ENCODE peak calls at places on chromosomes 3 and 15, in six cellular contexts. M is GM12864, F is AG04450, E is cardiac muscle cell, A is suprapubic skin, R is foreskin fibroblast. K is an unnamed sample.

GRCh38 chr3:113695818-113696645 is at the start of gene USF3:
- DNase-seq in A (peak; percentile 90), R (peak; percentile 84), M (peak; percentile 39), E (peak; percentile 64), F (no peak), K (peak; percentile 18)

GRCh38 chr3:102259636-102260035 is 175.2 kb upstream of the ZPLD1 start:
- DNase-seq in A (no peak), M (no peak), R (no peak), E (no peak), F (no peak), K (no peak)

GRCh38 chr3:39812537-39812936 is 3.1 kb downstream of the MYRIP start:
- DNase-seq in E (peak; percentile 29), A (no peak), R (peak; percentile 29), F (no peak), M (no peak), K (no peak)

GRCh38 chr3:65618599-65618998 is 420.1 kb downstream of the MAGI1 start:
- DNase-seq in E (no peak), A (no peak), R (no peak), M (no peak), F (no peak), K (no peak)

GRCh38 chr3:31253782-31254181 is 278.9 kb upstream of the STT3B start:
- DNase-seq in F (no peak), E (peak; percentile 41), R (no peak), A (no peak), M (no peak), K (no peak)

GRCh38 chr3:21942328-21942727 is 191.3 kb upstream of the ZNF385D start:
- DNase-seq in M (no peak), R (peak; percentile 89), F (peak; percentile 26), E (peak; percentile 49), A (no peak), K (no peak)

GRCh38 chr15:27414168-27414870 is 443.3 kb downstream of the GABRG3 start:
- DNase-seq in E (no peak), A (no peak), M (no peak), F (no peak), R (no peak), K (no peak)

GRCh38 chr15:70140543-70141375 is 43.0 kb upstream of the TLE3 start:
- DNase-seq in R (no peak), M (peak; percentile 31), F (no peak), E (peak; percentile 64), A (no peak), K (no peak)

GRCh38 chr3:88984266-88984665 is 123.2 kb upstream of the EPHA3 start:
- DNase-seq in M (no peak), A (no peak), E (peak; percentile 7), F (no peak), R (peak; percentile 26), K (no peak)

GRCh38 chr3:13093687-13094086 is 20.5 kb upstream of the IQSEC1 start:
- DNase-seq in E (no peak), M (no peak), R (no peak), A (no peak), F (no peak), K (no peak)

GRCh38 chr15:67914537-67915373 is 74.9 kb upstream of the RNU6-1 start:
- DNase-seq in M (no peak), F (no peak), E (peak; percentile 80), A (no peak), R (peak; percentile 14), K (no peak)

GRCh38 chr3:17194116-17194515 is 309.4 kb downstream of the PLCL2 start:
- DNase-seq in A (no peak), E (no peak), M (no peak), F (no peak), R (no peak), K (no peak)

GRCh38 chr3:89947357-89947954 is 840.0 kb downstream of the EPHA3 start:
- DNase-seq in E (no peak), A (no peak), R (no peak), F (no peak), M (no peak), K (no peak)

GRCh38 chr15:39404767-39405173 is 176.1 kb upstream of the THBS1 start:
- DNase-seq in R (peak; percentile 98), F (peak; percentile 85), E (peak; percentile 94), A (no peak), M (no peak), K (peak; percentile 97)

GRCh38 chr3:56467801-56468183 is 475 bp downstream of the ERC2 start:
- DNase-seq in M (no peak), A (no peak), E (no peak), F (no peak), R (peak; percentile 17), K (no peak)

GRCh38 chr3:14605070-14605469 is 46.5 kb upstream of the CCDC174 start:
- DNase-seq in R (no peak), E (no peak), M (no peak), F (no peak), A (no peak), K (no peak)

GRCh38 chr15:47754312-47754711 is 37.0 kb downstream of the SEMA6D start:
- DNase-seq in E (no peak), R (no peak), A (no peak), F (no peak), M (no peak), K (no peak)

GRCh38 chr15:77066961-77067690 is 3.8 kb downstream of the TSPAN3 start:
- DNase-seq in E (no peak), M (no peak), R (no peak), A (no peak), F (no peak), K (no peak)

GRCh38 chr15:41001524-41001923 is 48.3 kb downstream of the CHAC1 start:
- DNase-seq in F (no peak), M (no peak), A (no peak), E (no peak), R (no peak), K (no peak)

GRCh38 chr3:152202976-152203626 is 65.6 kb upstream of the MBNL1 start:
- DNase-seq in E (peak; percentile 27), R (no peak), A (no peak), M (no peak), F (no peak), K (no peak)

GRCh38 chr3:37624276-37624675 is 237.4 kb upstream of the CTDSPL start:
- DNase-seq in F (no peak), M (no peak), E (no peak), A (no peak), R (no peak), K (no peak)

GRCh38 chr3:185656321-185656840 is 70.3 kb downstream of the SENP2 start:
- DNase-seq in M (no peak), A (no peak), F (peak; percentile 97), R (peak; percentile 98), E (peak; percentile 99), K (peak; percentile 94)

GRCh38 chr15:89569090-89569745 is 6.1 kb upstream of the TICRR start:
- DNase-seq in F (no peak), E (no peak), R (no peak), A (no peak), M (no peak), K (no peak)

GRCh38 chr15:96213045-96213444 is 117.5 kb upstream of the NR2F2 start:
- DNase-seq in E (no peak), R (no peak), A (no peak), F (no peak), M (no peak), K (no peak)

GRCh38 chr3:53798144-53798543 is 48.1 kb downstream of the CHDH start:
- DNase-seq in M (no peak), A (no peak), E (no peak), F (no peak), R (no peak), K (no peak)

GRCh38 chr3:86793786-86794185 is 197.2 kb downstream of the VGLL3 start:
- DNase-seq in M (no peak), A (no peak), R (peak; percentile 94), E (peak; percentile 95), F (peak; percentile 93), K (peak; percentile 90)

GRCh38 chr3:102736961-102737304 is 302.1 kb downstream of the ZPLD1 start:
- DNase-seq in R (no peak), F (no peak), A (no peak), E (no peak), M (no peak), K (no peak)

GRCh38 chr15:85477061-85477460 is 96.7 kb downstream of the AKAP13 start:
- DNase-seq in E (no peak), A (no peak), M (no peak), R (no peak), F (no peak), K (no peak)

GRCh38 chr3:179768080-179768479 is 115.2 kb downstream of the USP13 start:
- DNase-seq in M (no peak), E (peak; percentile 69), A (no peak), F (peak; percentile 32), R (peak; percentile 88), K (peak; percentile 25)

GRCh38 chr3:65508743-65509422 is 529.8 kb downstream of the MAGI1 start:
- DNase-seq in E (peak; percentile 8), F (no peak), A (no peak), M (no peak), R (no peak), K (no peak)

GRCh38 chr3:59456852-59457485 is 407.1 kb upstream of the CFAP20DC start:
- DNase-seq in M (peak; percentile 69), A (no peak), E (no peak), R (no peak), F (no peak), K (no peak)

DNA sequence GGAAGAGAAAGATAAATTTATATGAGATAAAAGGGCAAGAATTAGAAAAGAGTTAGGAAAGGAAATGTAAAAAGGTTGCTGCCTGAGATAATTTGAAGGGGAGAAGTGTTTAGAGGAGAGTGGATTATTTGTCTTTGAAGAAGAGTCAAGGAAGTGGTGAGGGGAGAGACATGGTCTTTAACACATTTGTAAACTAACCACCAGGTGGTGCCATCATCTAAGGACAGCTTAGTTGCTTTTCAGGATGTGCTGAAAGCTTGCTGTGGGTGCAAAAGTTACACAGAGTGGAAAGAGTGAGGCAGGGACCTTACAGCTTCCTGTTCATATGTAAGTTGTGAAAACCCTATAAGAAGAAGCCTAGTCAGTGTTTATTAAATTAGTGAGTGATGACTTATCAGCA is 114.1 kb upstream of the DNAJC19 start:
- DNase-seq in R (peak; percentile 2), A (no peak), F (no peak), M (peak; percentile 4), E (no peak), K (no peak)
- TF ChIP-seq CTCF in R (no peak), A (no peak), F (no peak), M (peak; percentile 49), E (no peak), K (no peak)

GRCh38 chr3:125462722-125463299 is 57.2 kb downstream of the SNX4 start:
- DNase-seq in R (no peak), M (no peak), E (no peak), A (no peak), F (no peak), K (no peak)
- TF ChIP-seq CTCF in R (no peak), M (no peak), E (no peak), A (no peak), F (no peak), K (no peak)

GRCh38 chr3:50862221-50862620 is 187.5 kb downstream of the DOCK3 start:
- DNase-seq in A (no peak), R (no peak), E (no peak), F (no peak), M (no peak), K (no peak)
- TF ChIP-seq CTCF in A (no peak), R (no peak), E (no peak), F (no peak), M (peak; percentile 36), K (no peak)

DNA sequence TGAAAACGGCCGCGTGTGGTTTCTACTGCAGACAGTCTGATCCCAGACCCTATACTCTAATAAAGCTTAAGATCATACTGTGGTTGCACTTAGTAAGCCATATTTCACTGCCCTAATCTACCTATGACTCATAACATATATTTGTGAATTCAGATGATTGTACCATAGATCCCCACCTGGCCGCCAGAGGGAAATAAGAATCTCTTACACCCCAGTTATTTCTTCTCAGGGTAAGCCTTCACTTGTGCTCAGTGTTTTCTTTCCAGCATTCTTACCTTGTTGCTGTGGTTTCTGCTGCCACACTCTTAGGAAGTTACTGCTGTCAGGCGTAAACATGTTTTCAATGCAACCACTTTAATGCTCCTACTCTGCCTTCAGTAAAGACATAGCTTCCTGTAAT is 105.9 kb downstream of the B3GALNT1 start:
- DNase-seq in F (no peak), M (no peak), A (no peak), R (no peak), E (no peak), K (no peak)
- TF ChIP-seq CTCF in F (no peak), M (no peak), A (no peak), R (no peak), E (no peak), K (no peak)

K was measured in AG09319.